ENCODE peak calls at places on chromosomes 16 and 17, in six cellular contexts. One of them, this sample, is unnamed.

GRCh38 chr16:78235168-78235800 is 135.8 kb downstream of the WWOX start:
- DNase-seq in transverse colon: peak
- DNase-seq in hippocampal formation: peak
- DNase-seq in aorta: peak
- DNase-seq in T-cell: peak
- DNase-seq in esophagus squamous epithelium: no peak
- DNase-seq in this sample: peak

GRCh38 chr17:80695979-80696378 is 151.3 kb downstream of the RPTOR start:
- DNase-seq in transverse colon: no peak
- DNase-seq in hippocampal formation: no peak
- DNase-seq in aorta: no peak
- DNase-seq in T-cell: no peak
- DNase-seq in esophagus squamous epithelium: no peak
- DNase-seq in this sample: no peak

GRCh38 chr17:41504126-41504977 is 1.1 kb downstream of the KRT13 start:
- DNase-seq in transverse colon: no peak
- DNase-seq in hippocampal formation: no peak
- DNase-seq in aorta: no peak
- DNase-seq in T-cell: no peak
- DNase-seq in esophagus squamous epithelium: no peak
- DNase-seq in this sample: no peak

GRCh38 chr16:53456625-53457024 is 22.4 kb downstream of the RBL2 start:
- DNase-seq in transverse colon: no peak
- DNase-seq in hippocampal formation: no peak
- DNase-seq in aorta: no peak
- DNase-seq in T-cell: peak
- DNase-seq in esophagus squamous epithelium: no peak
- DNase-seq in this sample: peak

GRCh38 chr17:43757171-43757660 is 1.4 kb downstream of the SOST start:
- DNase-seq in transverse colon: no peak
- DNase-seq in hippocampal formation: no peak
- DNase-seq in aorta: no peak
- DNase-seq in T-cell: no peak
- DNase-seq in esophagus squamous epithelium: no peak
- DNase-seq in this sample: no peak

GRCh38 chr16:83954577-83955016 is 1.6 kb downstream of the OSGIN1 start:
- DNase-seq in transverse colon: peak
- DNase-seq in hippocampal formation: no peak
- DNase-seq in aorta: peak
- DNase-seq in T-cell: no peak
- DNase-seq in esophagus squamous epithelium: no peak
- DNase-seq in this sample: no peak

GRCh38 chr17:61322316-61323014 is 77.2 kb upstream of the TBX2 start:
- DNase-seq in transverse colon: no peak
- DNase-seq in hippocampal formation: no peak
- DNase-seq in aorta: peak
- DNase-seq in T-cell: no peak
- DNase-seq in esophagus squamous epithelium: no peak
- DNase-seq in this sample: no peak

GRCh38 chr16:84806256-84806889 is 13.4 kb upstream of the CRISPLD2 start:
- DNase-seq in transverse colon: no peak
- DNase-seq in hippocampal formation: no peak
- DNase-seq in aorta: peak
- DNase-seq in T-cell: no peak
- DNase-seq in esophagus squamous epithelium: no peak
- DNase-seq in this sample: no peak

GRCh38 chr17:77325826-77326581 is 185.2 kb downstream of the SEC14L1 start:
- DNase-seq in transverse colon: peak
- DNase-seq in hippocampal formation: no peak
- DNase-seq in aorta: no peak
- DNase-seq in T-cell: no peak
- DNase-seq in esophagus squamous epithelium: no peak
- DNase-seq in this sample: no peak

GRCh38 chr17:33109331-33110072 is 117.9 kb downstream of the SPACA3 start:
- DNase-seq in transverse colon: no peak
- DNase-seq in hippocampal formation: no peak
- DNase-seq in aorta: no peak
- DNase-seq in T-cell: no peak
- DNase-seq in esophagus squamous epithelium: no peak
- DNase-seq in this sample: no peak

GRCh38 chr16:50694206-50694605 is 800 bp downstream of the NOD2 start:
- DNase-seq in transverse colon: no peak
- DNase-seq in hippocampal formation: no peak
- DNase-seq in aorta: no peak
- DNase-seq in T-cell: no peak
- DNase-seq in esophagus squamous epithelium: no peak
- DNase-seq in this sample: no peak

GRCh38 chr17:71024172-71024571 is 854.8 kb downstream of the KCNJ2 start:
- DNase-seq in transverse colon: no peak
- DNase-seq in hippocampal formation: no peak
- DNase-seq in aorta: no peak
- DNase-seq in T-cell: no peak
- DNase-seq in esophagus squamous epithelium: no peak
- DNase-seq in this sample: no peak

GRCh38 chr17:44318077-44318892 is 6.3 kb downstream of the SLC25A39 start:
- DNase-seq in transverse colon: no peak
- DNase-seq in hippocampal formation: no peak
- DNase-seq in aorta: peak
- DNase-seq in T-cell: no peak
- DNase-seq in esophagus squamous epithelium: no peak
- DNase-seq in this sample: no peak

GRCh38 chr17:4770632-4771031 is 1.1 kb upstream of the TM4SF5 start:
- DNase-seq in transverse colon: no peak
- DNase-seq in hippocampal formation: no peak
- DNase-seq in aorta: no peak
- DNase-seq in T-cell: no peak
- DNase-seq in esophagus squamous epithelium: no peak
- DNase-seq in this sample: no peak

GRCh38 chr16:10839271-10839661 is 20.7 kb upstream of the TVP23A start:
- DNase-seq in transverse colon: no peak
- DNase-seq in hippocampal formation: no peak
- DNase-seq in aorta: no peak
- DNase-seq in T-cell: no peak
- DNase-seq in esophagus squamous epithelium: no peak
- DNase-seq in this sample: no peak

GRCh38 chr17:72305964-72306551 is 185.2 kb downstream of the SOX9 start:
- DNase-seq in transverse colon: no peak
- DNase-seq in hippocampal formation: no peak
- DNase-seq in aorta: no peak
- DNase-seq in T-cell: no peak
- DNase-seq in esophagus squamous epithelium: no peak
- DNase-seq in this sample: no peak

GRCh38 chr17:1958134-1958881 is 66.8 kb downstream of the RTN4RL1 start:
- DNase-seq in transverse colon: no peak
- DNase-seq in hippocampal formation: no peak
- DNase-seq in aorta: no peak
- DNase-seq in T-cell: no peak
- DNase-seq in esophagus squamous epithelium: no peak
- DNase-seq in this sample: no peak

GRCh38 chr17:71427801-71428200 is 693.0 kb upstream of the SOX9 start:
- DNase-seq in transverse colon: no peak
- DNase-seq in hippocampal formation: no peak
- DNase-seq in aorta: no peak
- DNase-seq in T-cell: no peak
- DNase-seq in esophagus squamous epithelium: no peak
- DNase-seq in this sample: no peak

GRCh38 chr16:49592507-49593422 is 219.2 kb downstream of the C16orf78 start:
- DNase-seq in transverse colon: peak
- DNase-seq in hippocampal formation: no peak
- DNase-seq in aorta: no peak
- DNase-seq in T-cell: peak
- DNase-seq in esophagus squamous epithelium: no peak
- DNase-seq in this sample: no peak

GRCh38 chr16:58010886-58011285 is 9.7 kb downstream of the USB1 start:
- DNase-seq in transverse colon: no peak
- DNase-seq in hippocampal formation: no peak
- DNase-seq in aorta: no peak
- DNase-seq in T-cell: no peak
- DNase-seq in esophagus squamous epithelium: no peak
- DNase-seq in this sample: no peak

GRCh38 chr17:74585711-74586110 is 6.4 kb downstream of the CD300LD start:
- DNase-seq in transverse colon: no peak
- DNase-seq in hippocampal formation: no peak
- DNase-seq in aorta: no peak
- DNase-seq in T-cell: no peak
- DNase-seq in esophagus squamous epithelium: no peak
- DNase-seq in this sample: no peak

GRCh38 chr16:58948244-58948643 is 214.1 kb upstream of the GOT2 start:
- DNase-seq in transverse colon: no peak
- DNase-seq in hippocampal formation: no peak
- DNase-seq in aorta: no peak
- DNase-seq in T-cell: no peak
- DNase-seq in esophagus squamous epithelium: no peak
- DNase-seq in this sample: no peak

GRCh38 chr16:66389256-66390175 is 23.0 kb downstream of the CDH5 start:
- DNase-seq in transverse colon: no peak
- DNase-seq in hippocampal formation: no peak
- DNase-seq in aorta: no peak
- DNase-seq in T-cell: peak
- DNase-seq in esophagus squamous epithelium: no peak
- DNase-seq in this sample: no peak

GRCh38 chr16:66107661-66108060 is 258.8 kb upstream of the CDH5 start:
- DNase-seq in transverse colon: no peak
- DNase-seq in hippocampal formation: no peak
- DNase-seq in aorta: no peak
- DNase-seq in T-cell: no peak
- DNase-seq in esophagus squamous epithelium: no peak
- DNase-seq in this sample: no peak

GRCh38 chr16:85428899-85429775 is 184.0 kb upstream of the GSE1 start:
- DNase-seq in transverse colon: no peak
- DNase-seq in hippocampal formation: no peak
- DNase-seq in aorta: peak
- DNase-seq in T-cell: no peak
- DNase-seq in esophagus squamous epithelium: no peak
- DNase-seq in this sample: no peak

GRCh38 chr17:49390548-49391324 is 23.9 kb downstream of the PHB1 start:
- DNase-seq in transverse colon: peak
- DNase-seq in hippocampal formation: peak
- DNase-seq in aorta: peak
- DNase-seq in T-cell: no peak
- DNase-seq in esophagus squamous epithelium: no peak
- DNase-seq in this sample: no peak

GRCh38 chr16:75176926-75177325 is 28.6 kb downstream of the ZFP1 start:
- DNase-seq in transverse colon: no peak
- DNase-seq in hippocampal formation: no peak
- DNase-seq in aorta: no peak
- DNase-seq in T-cell: no peak
- DNase-seq in esophagus squamous epithelium: no peak
- DNase-seq in this sample: no peak

GRCh38 chr16:10828851-10829331 is 10.3 kb upstream of the TVP23A start:
- DNase-seq in transverse colon: peak
- DNase-seq in hippocampal formation: peak
- DNase-seq in aorta: peak
- DNase-seq in T-cell: no peak
- DNase-seq in esophagus squamous epithelium: no peak
- DNase-seq in this sample: no peak

GRCh38 chr17:18362509-18363020 is 785 bp downstream of the SHMT1 start:
- DNase-seq in transverse colon: peak
- DNase-seq in hippocampal formation: peak
- DNase-seq in aorta: peak
- DNase-seq in T-cell: no peak
- DNase-seq in esophagus squamous epithelium: no peak
- DNase-seq in this sample: no peak

GRCh38 chr16:8646271-8646670 is 24.8 kb downstream of the METTL22 start:
- DNase-seq in transverse colon: no peak
- DNase-seq in hippocampal formation: no peak
- DNase-seq in aorta: no peak
- DNase-seq in T-cell: no peak
- DNase-seq in esophagus squamous epithelium: no peak
- DNase-seq in this sample: no peak

GRCh38 chr17:16003841-16004240 is 4.2 kb downstream of the TTC19 start:
- DNase-seq in transverse colon: no peak
- DNase-seq in hippocampal formation: no peak
- DNase-seq in aorta: no peak
- DNase-seq in T-cell: no peak
- DNase-seq in esophagus squamous epithelium: no peak
- DNase-seq in this sample: no peak

GRCh38 chr16:72908362-72908838 is 139.5 kb downstream of the ZFHX3 start:
- DNase-seq in transverse colon: no peak
- DNase-seq in hippocampal formation: no peak
- DNase-seq in aorta: no peak
- DNase-seq in T-cell: no peak
- DNase-seq in esophagus squamous epithelium: no peak
- DNase-seq in this sample: no peak

GRCh38 chr17:31572341-31572740 is 180.9 kb downstream of the RAB11FIP4 start:
- DNase-seq in transverse colon: no peak
- DNase-seq in hippocampal formation: no peak
- DNase-seq in aorta: no peak
- DNase-seq in T-cell: no peak
- DNase-seq in esophagus squamous epithelium: no peak
- DNase-seq in this sample: no peak

GRCh38 chr16:70520612-70521297 is 2.6 kb downstream of the COG4 start:
- DNase-seq in transverse colon: no peak
- DNase-seq in hippocampal formation: no peak
- DNase-seq in aorta: no peak
- DNase-seq in T-cell: no peak
- DNase-seq in esophagus squamous epithelium: no peak
- DNase-seq in this sample: no peak

GRCh38 chr16:27839419-27839818 is 224.1 kb downstream of the GSG1L start:
- DNase-seq in transverse colon: no peak
- DNase-seq in hippocampal formation: no peak
- DNase-seq in aorta: no peak
- DNase-seq in T-cell: no peak
- DNase-seq in esophagus squamous epithelium: no peak
- DNase-seq in this sample: no peak

GRCh38 chr17:47315451-47316266 is 8.1 kb upstream of the EFCAB13 start:
- DNase-seq in transverse colon: peak
- DNase-seq in hippocampal formation: peak
- DNase-seq in aorta: no peak
- DNase-seq in T-cell: no peak
- DNase-seq in esophagus squamous epithelium: no peak
- DNase-seq in this sample: no peak

This sample was measured in activated T-helper 2 cell treated with anti-CD3 and anti-CD28 coated beads, Interferon-gamma antibody, Interleukin-2, Interleukin-4, amounts not matched to agents 10 μg/mL and 5 μg/mL and 100 μg/mL, durations not matched to agents 14 hours and 24 hours and 36 hours.